ENCODE peak calls at places on chromosomes 11 and 22, in ten cellular contexts. T, C, L, J, E, R, B, G, P and N are unnamed samples.

GRCh38 chr11:18144243-18144642 is 11.9 kb downstream of the MRGPRX3 start:
- DNase-seq in G (no peak), E (no peak), R (peak), C (no peak), P (no peak), J (no peak), L (no peak), T (no peak), B (no peak), N (no peak)

GRCh38 chr11:12696911-12697581 is 22.8 kb downstream of the TEAD1 start:
- DNase-seq in C (no peak), L (no peak), R (no peak), E (no peak), B (no peak), G (no peak), T (no peak), J (no peak), P (no peak), N (no peak)

GRCh38 chr11:2818021-2818420 is 67.6 kb downstream of the CDKN1C start:
- DNase-seq in P (no peak), C (no peak), E (no peak), J (no peak), B (no peak), G (no peak), L (no peak), T (no peak), R (no peak), N (no peak)

GRCh38 chr11:118100691-118101232 is 14.0 kb upstream of the SMIM35 start:
- DNase-seq in E (no peak), R (no peak), T (no peak), J (no peak), L (no peak), P (no peak), B (no peak), G (no peak), C (no peak), N (no peak)

GRCh38 chr11:114354076-114354475 is 46.2 kb downstream of the C11orf71 start:
- DNase-seq in L (no peak), R (peak), J (no peak), E (no peak), G (no peak), C (peak), T (no peak), B (no peak), P (no peak), N (no peak)

GRCh38 chr22:18032455-18033101 is 8.2 kb upstream of the MICAL3 start:
- DNase-seq in L (peak), G (no peak), E (no peak), T (no peak), C (no peak), P (no peak), B (no peak), R (peak), J (no peak), N (no peak)

GRCh38 chr11:61694971-61695706 is 14.9 kb downstream of the DAGLA start:
- DNase-seq in B (peak), P (no peak), J (no peak), T (no peak), R (no peak), G (no peak), E (peak), L (no peak), C (no peak), N (no peak)

GRCh38 chr11:22734628-22735345 is 68.4 kb downstream of the GAS2 start:
- DNase-seq in B (no peak), T (no peak), L (no peak), C (no peak), G (no peak), J (no peak), R (no peak), E (no peak), P (no peak), N (no peak)

GRCh38 chr22:28329582-28330073 is 350.0 kb downstream of the TTC28 start:
- DNase-seq in C (no peak), B (no peak), G (no peak), P (no peak), L (no peak), R (peak), J (no peak), T (no peak), E (no peak), N (no peak)

GRCh38 chr11:13883042-13883441 is 79.5 kb upstream of the SPON1 start:
- DNase-seq in G (no peak), J (peak), C (no peak), L (no peak), P (no peak), B (no peak), T (no peak), R (no peak), E (peak), N (no peak)

GRCh38 chr11:34316347-34317037 is 41.3 kb downstream of the ABTB2 start:
- DNase-seq in P (no peak), L (no peak), E (no peak), G (no peak), T (no peak), R (no peak), C (no peak), J (no peak), B (no peak), N (no peak)